ENCODE peak calls at places on chromosomes 7 and 10, in nine cellular contexts. B is endodermal cell, S is right cardiac atrium, L is hepatocyte, F is fibroblast of lung, C is transverse colon, O is adipocyte, T is heart right ventricle, A is OCI-LY7. I is an unnamed sample.

GRCh38 chr10:24446739-24447138 is 237.8 kb downstream of the KIAA1217 start:
- DNase-seq in B (no peak), S (no peak), L (no peak), F (peak; percentile 95), C (no peak), O (peak; percentile 80), T (no peak), A (no peak), I (no peak)

GRCh38 chr7:20030417-20030816 is 186.8 kb downstream of the MACC1 start:
- DNase-seq in B (no peak), S (no peak), L (no peak), F (no peak), C (no peak), O (no peak), T (no peak), A (no peak), I (no peak)

GRCh38 chr7:143372070-143372469 is 9.1 kb upstream of the ZYX start:
- DNase-seq in B (peak; percentile 36), S (no peak), L (no peak), F (peak; percentile 46), C (peak; percentile 81), O (no peak), T (peak; percentile 60), A (peak; percentile 7), I (no peak)

GRCh38 chr10:16699435-16699834 is 117.8 kb downstream of the RSU1 start:
- DNase-seq in B (no peak), S (no peak), L (no peak), F (no peak), C (no peak), O (no peak), T (no peak), A (no peak), I (no peak)

GRCh38 chr7:136687693-136688322 is 180.6 kb upstream of the CHRM2 start:
- DNase-seq in B (peak; percentile 51), S (no peak), L (peak; percentile 46), F (peak; percentile 40), C (no peak), O (peak; percentile 64), T (no peak), A (peak; percentile 58), I (no peak)

GRCh38 chr7:139679731-139680594 is 97.8 kb downstream of the HIPK2 start:
- DNase-seq in B (no peak), S (no peak), L (no peak), F (peak; percentile 54), C (no peak), O (peak; percentile 69), T (no peak), A (no peak), I (no peak)

GRCh38 chr10:47311193-47311899 is 10.9 kb upstream of the GDF2 start:
- DNase-seq in B (no peak), S (no peak), L (no peak), F (no peak), C (peak; percentile 77), O (no peak), T (no peak), A (no peak), I (no peak)

GRCh38 chr10:122343936-122344335 is 30.6 kb upstream of the PLEKHA1 start:
- DNase-seq in B (peak; percentile 37), S (no peak), L (no peak), F (no peak), C (no peak), O (no peak), T (no peak), A (no peak), I (no peak)

GRCh38 chr7:5692845-5693278 is 88.6 kb downstream of the RNF216 start:
- DNase-seq in B (no peak), S (no peak), L (no peak), F (peak; percentile 92), C (no peak), O (peak; percentile 80), T (no peak), A (no peak), I (no peak)

GRCh38 chr7:92644406-92645113 is 54.4 kb upstream of the FAM133B start:
- DNase-seq in B (no peak), S (peak; percentile 66), L (no peak), F (peak; percentile 37), C (no peak), O (no peak), T (peak; percentile 60), A (no peak), I (no peak)

GRCh38 chr10:87503892-87504291 is 801 bp upstream of the MINPP1 start:
- DNase-seq in B (no peak), S (no peak), L (no peak), F (peak; percentile 7), C (no peak), O (peak; percentile 36), T (no peak), A (no peak), I (no peak)

GRCh38 chr10:77862595-77862994 is 64.0 kb downstream of the DLG5 start:
- DNase-seq in B (no peak), S (no peak), L (no peak), F (no peak), C (no peak), O (no peak), T (no peak), A (no peak), I (no peak)

DNA sequence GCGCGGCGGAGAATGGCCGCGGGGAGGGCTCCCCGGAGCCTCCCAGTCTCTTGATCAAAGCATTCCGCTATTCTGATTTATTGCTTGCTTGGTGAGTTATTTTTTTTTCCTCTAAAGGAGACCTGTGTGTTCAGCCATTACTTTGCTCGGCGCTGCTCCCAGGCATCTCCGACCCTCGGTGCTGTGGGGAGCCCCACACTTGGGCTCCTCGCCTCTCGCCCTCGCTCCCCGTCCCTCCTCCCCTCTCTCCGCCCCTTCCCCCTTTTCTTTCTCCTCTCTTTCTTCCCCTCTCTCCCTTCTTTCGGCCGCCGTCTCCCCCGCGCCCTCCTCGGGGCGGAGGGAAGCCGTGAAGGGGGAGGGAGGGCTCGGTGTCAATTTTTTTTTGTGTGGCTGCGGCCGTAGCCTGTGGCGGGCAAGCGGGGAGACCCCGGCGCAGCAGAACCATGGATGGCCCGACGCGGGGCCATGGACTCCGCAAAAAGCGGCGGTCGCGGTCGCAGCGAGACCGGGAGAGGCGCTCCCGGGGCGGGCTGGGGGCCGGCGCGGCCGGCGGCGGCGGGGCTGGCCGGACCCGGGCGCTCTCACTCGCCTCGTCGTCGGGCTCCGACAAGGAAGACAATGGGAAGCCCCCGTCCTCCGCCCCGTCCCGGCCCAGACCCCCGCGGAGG is 1.1 kb downstream of the AUTS2 start:
- DNase-seq in B (peak; percentile 74), S (peak; percentile 20), L (peak; percentile 32), F (peak; percentile 9), C (no peak), O (peak; percentile 50), T (no peak), A (peak; percentile 49), I (no peak)
- H3K4me1 ChIP-seq in B (peaks cover 11% of the 10 kb centered on the region), S (peaks cover 2% of the 10 kb centered on the region), L (peaks cover 19% of the 10 kb centered on the region), F (peaks cover 3% of the 10 kb centered on the region), C (no peaks in the 10 kb centered on the region), O (peaks cover 29% of the 10 kb centered on the region), T (peaks cover 24% of the 10 kb centered on the region), A (peaks cover 48% of the 10 kb centered on the region), I (peaks cover 56% of the 10 kb centered on the region)

DNA sequence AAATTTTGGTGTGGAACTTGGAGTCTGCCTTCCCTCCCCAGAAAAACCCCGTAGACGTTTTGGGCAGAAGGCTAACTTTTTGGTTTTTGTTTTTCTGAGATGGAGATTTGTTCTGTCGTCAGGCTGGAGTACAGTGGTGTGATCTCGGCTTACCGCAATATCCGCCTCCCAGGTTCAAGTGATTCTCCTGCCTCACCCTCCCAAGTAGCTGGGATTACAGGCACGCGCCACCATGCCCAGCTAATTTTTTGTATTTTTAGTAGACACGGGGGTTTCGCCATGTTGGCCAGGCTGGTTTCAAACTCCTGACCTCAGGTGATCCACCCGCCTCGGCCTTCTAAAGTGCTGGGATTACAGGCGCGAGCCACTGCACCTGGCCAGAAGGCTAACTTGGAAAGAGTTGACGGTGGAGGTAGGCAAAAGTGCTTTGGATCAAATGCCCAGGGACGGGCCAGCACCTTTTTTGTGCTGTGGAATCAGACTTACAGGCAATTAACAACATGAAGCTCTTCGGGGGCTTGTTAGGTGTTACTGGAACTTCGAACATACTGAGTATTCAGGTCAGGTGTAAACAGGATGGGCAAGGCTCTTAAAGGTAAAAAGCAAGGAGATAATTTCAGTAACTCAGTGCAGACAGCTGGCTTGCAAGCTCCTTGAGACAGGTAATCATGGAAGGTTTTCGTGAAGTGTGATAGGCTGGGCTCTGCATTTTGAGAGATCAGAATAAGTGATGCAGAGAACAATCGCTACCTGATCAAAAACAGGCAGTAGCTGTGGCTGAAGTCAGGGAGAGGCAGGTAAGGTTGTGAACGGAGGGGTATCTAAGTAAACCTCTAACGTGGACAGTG is 1.8 kb downstream of the PPP1R35 start:
- DNase-seq in B (peak; percentile 46), S (no peak), L (no peak), F (no peak), C (no peak), O (no peak), T (no peak), A (no peak), I (no peak)
- H3K4me1 ChIP-seq in B (peaks cover 24% of the 10 kb centered on the region), S (peaks cover 12% of the 10 kb centered on the region), L (peaks cover 35% of the 10 kb centered on the region), F (peaks cover 6% of the 10 kb centered on the region), C (peaks cover 24% of the 10 kb centered on the region), O (peaks cover 30% of the 10 kb centered on the region), T (peaks cover 58% of the 10 kb centered on the region), A (peaks cover 54% of the 10 kb centered on the region), I (peaks cover 22% of the 10 kb centered on the region)

GRCh38 chr10:92593553-92594046 is 670 bp downstream of the KIF11 start:
- DNase-seq in B (no peak), S (no peak), L (no peak), F (no peak), C (no peak), O (peak; percentile 11), T (no peak), A (peak; percentile 20), I (no peak)
- H3K4me1 ChIP-seq in B (no peaks in the 10 kb centered on the region), S (no peaks in the 10 kb centered on the region), L (peaks cover 4% of the 10 kb centered on the region), F (peaks cover 6% of the 10 kb centered on the region), C (peaks cover 6% of the 10 kb centered on the region), O (peaks cover 25% of the 10 kb centered on the region), T (peaks cover 16% of the 10 kb centered on the region), A (peaks cover 44% of the 10 kb centered on the region), I (peaks cover 41% of the 10 kb centered on the region)

DNA sequence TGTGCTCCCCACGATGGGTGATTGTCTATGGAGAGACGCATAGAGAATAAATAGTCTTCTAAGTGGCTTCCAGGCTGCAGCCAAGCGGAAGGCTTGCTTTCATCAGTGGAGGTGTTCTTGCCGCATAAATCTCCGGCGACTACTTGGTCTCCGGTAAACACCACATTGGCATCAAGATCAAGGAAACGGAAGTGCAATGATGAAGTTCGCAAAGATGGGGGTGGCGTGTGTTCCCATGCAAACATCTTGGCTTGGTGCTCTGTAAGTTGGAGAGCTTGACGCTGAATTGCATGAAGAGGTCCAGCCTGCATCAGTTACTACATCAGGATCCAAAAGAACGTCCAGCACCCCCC is 182.1 kb upstream of the LYZL2 start:
- DNase-seq in B (no peak), S (no peak), L (no peak), F (peak; percentile 78), C (no peak), O (no peak), T (no peak), A (no peak), I (no peak)
- H3K4me1 ChIP-seq in B (no peaks in the 10 kb centered on the region), S (peaks cover 13% of the 10 kb centered on the region), L (peaks cover 33% of the 10 kb centered on the region), F (peaks cover 21% of the 10 kb centered on the region), C (peaks cover 22% of the 10 kb centered on the region), O (peaks cover 36% of the 10 kb centered on the region), T (peaks cover 46% of the 10 kb centered on the region), A (no peaks in the 10 kb centered on the region), I (peaks cover 47% of the 10 kb centered on the region)

GRCh38 chr7:101866328-101866727 is 48.9 kb downstream of the CUX1 start:
- DNase-seq in B (no peak), S (no peak), L (no peak), F (no peak), C (no peak), O (no peak), T (no peak), A (no peak), I (no peak)
- H3K4me1 ChIP-seq in B (peaks cover 4% of the 10 kb centered on the region), S (peaks cover 10% of the 10 kb centered on the region), L (peaks cover 49% of the 10 kb centered on the region), F (peaks cover 3% of the 10 kb centered on the region), C (peaks cover 10% of the 10 kb centered on the region), O (no peaks in the 10 kb centered on the region), T (peaks cover 60% of the 10 kb centered on the region), A (peaks cover 100% of the 10 kb centered on the region), I (peaks cover 14% of the 10 kb centered on the region)

GRCh38 chr10:95438781-95439180 is 122.4 kb downstream of the SORBS1 start:
- DNase-seq in B (no peak), S (no peak), L (no peak), F (no peak), C (no peak), O (no peak), T (no peak), A (no peak), I (no peak)
- H3K4me1 ChIP-seq in B (no peaks in the 10 kb centered on the region), S (peaks cover 29% of the 10 kb centered on the region), L (no peaks in the 10 kb centered on the region), F (no peaks in the 10 kb centered on the region), C (peaks cover 6% of the 10 kb centered on the region), O (no peaks in the 10 kb centered on the region), T (peaks cover 93% of the 10 kb centered on the region), A (no peaks in the 10 kb centered on the region), I (peaks cover 42% of the 10 kb centered on the region)

I was measured in esophagus squamous epithelium.